ENCODE peak calls at places on chromosome 10, in four cellular contexts. X is A549, D is lower lobe of right lung, A is tibial nerve. K is an unnamed sample.

GRCh38 chr10:112202561-112203241 is 19.1 kb upstream of the GPAM start:
- DNase-seq in D (no peak), A (no peak), X (peak; percentile 10), K (no peak)

GRCh38 chr10:68212721-68213352 is 19.1 kb downstream of the ATOH7 start:
- DNase-seq in A (no peak), D (no peak), X (no peak), K (no peak)

GRCh38 chr10:99548041-99548530 is 15.3 kb downstream of the NKX2-3 start:
- DNase-seq in D (no peak), X (peak; percentile 75), A (no peak), K (no peak)

GRCh38 chr10:113384181-113384580 is 168.7 kb upstream of the HABP2 start:
- DNase-seq in A (no peak), X (no peak), D (no peak), K (no peak)

GRCh38 chr10:123241391-123242141 is 87.4 kb downstream of the BUB3 start:
- DNase-seq in D (no peak), X (no peak), A (no peak), K (no peak)

GRCh38 chr10:86899670-86900276 is 57.6 kb downstream of the MMRN2 start:
- DNase-seq in A (peak; percentile 91), X (peak; percentile 59), D (no peak), K (peak; percentile 15)

GRCh38 chr10:132336064-132336746 is 4.2 kb downstream of the LRRC27 start:
- DNase-seq in A (no peak), X (no peak), D (no peak), K (no peak)

GRCh38 chr10:126405239-126405785 is 17.0 kb upstream of the ADAM12 start:
- DNase-seq in D (no peak), A (no peak), X (no peak), K (no peak)

GRCh38 chr10:43090664-43091063 is 13.8 kb downstream of the RET start:
- DNase-seq in D (no peak), X (no peak), A (no peak), K (no peak)

GRCh38 chr10:55091691-55092328 is 290.8 kb upstream of the PCDH15 start:
- DNase-seq in X (no peak), D (no peak), A (no peak), K (no peak)

GRCh38 chr10:60130130-60130579 is 223.8 kb upstream of the CCDC6 start:
- DNase-seq in X (no peak), D (no peak), A (no peak), K (no peak)

GRCh38 chr10:114070710-114071109 is 27.0 kb downstream of the ADRB1 start:
- DNase-seq in A (no peak), D (no peak), X (no peak), K (no peak)

GRCh38 chr10:72981882-72982529 is 27.4 kb upstream of the PLA2G12B start:
- DNase-seq in A (no peak), X (no peak), D (no peak), K (no peak)

GRCh38 chr10:61903991-61904350 is 2.5 kb downstream of the ARID5B start:
- DNase-seq in D (no peak), X (no peak), A (no peak), K (no peak)

GRCh38 chr10:17214486-17214885 is 13.0 kb upstream of the TRDMT1 start:
- DNase-seq in A (no peak), D (no peak), X (no peak), K (no peak)

GRCh38 chr10:62911210-62911963 is 95.2 kb upstream of the EGR2 start:
- DNase-seq in D (no peak), X (no peak), A (no peak), K (no peak)

GRCh38 chr10:44564801-44565200 is 179.9 kb upstream of the CXCL12 start:
- DNase-seq in A (no peak), X (no peak), D (no peak), K (no peak)

GRCh38 chr10:112919721-112920120 is 30.3 kb upstream of the TCF7L2 start:
- DNase-seq in X (peak; percentile 62), D (no peak), A (no peak), K (no peak)

GRCh38 chr10:94000638-94001420 is 7.1 kb downstream of the PLCE1 start:
- DNase-seq in X (no peak), D (no peak), A (no peak), K (no peak)

GRCh38 chr10:113228570-113228969 is 278.5 kb downstream of the TCF7L2 start:
- DNase-seq in X (no peak), A (no peak), D (no peak), K (no peak)

GRCh38 chr10:25933653-25934608 is at the start of gene MYO3A:
- DNase-seq in X (no peak), A (no peak), D (no peak), K (no peak)

GRCh38 chr10:93995182-93995581 is 1.5 kb downstream of the PLCE1 start:
- DNase-seq in A (no peak), X (no peak), D (no peak), K (no peak)

GRCh38 chr10:115026041-115026779 is 67.0 kb upstream of the ATRNL1 start:
- DNase-seq in A (no peak), D (no peak), X (no peak), K (no peak)

GRCh38 chr10:35203744-35204143 is 77.1 kb downstream of the CREM start:
- DNase-seq in X (no peak), A (no peak), D (no peak), K (no peak)

GRCh38 chr10:6236349-6237188 is 33.8 kb downstream of the PFKFB3 start:
- DNase-seq in A (no peak), D (no peak), X (no peak), K (no peak)

GRCh38 chr10:114628106-114628505 is 30.0 kb downstream of the ABLIM1 start:
- DNase-seq in X (no peak), A (no peak), D (no peak), K (no peak)

GRCh38 chr10:93815304-93816091 is 57.8 kb downstream of the LGI1 start:
- DNase-seq in D (no peak), A (no peak), X (no peak), K (no peak)

GRCh38 chr10:17257466-17258321 is 29.7 kb downstream of the VIM start:
- DNase-seq in X (peak; percentile 52), D (no peak), A (peak; percentile 88), K (no peak)

GRCh38 chr10:116254422-116255152 is 18.4 kb downstream of the GFRA1 start:
- DNase-seq in A (no peak), X (no peak), D (no peak), K (no peak)

GRCh38 chr10:101906586-101907183 is 63.1 kb upstream of the KCNIP2 start:
- DNase-seq in D (no peak), X (no peak), A (no peak), K (no peak)

GRCh38 chr10:101905241-101905640 is 61.6 kb upstream of the KCNIP2 start:
- DNase-seq in X (no peak), A (no peak), D (no peak), K (no peak)

GRCh38 chr10:101903827-101904520 is 60.4 kb upstream of the KCNIP2 start:
- DNase-seq in A (no peak), X (no peak), D (no peak), K (no peak)

GRCh38 chr10:101901340-101901739 is 57.7 kb upstream of the KCNIP2 start:
- DNase-seq in D (no peak), A (no peak), X (no peak), K (no peak)

DNA sequence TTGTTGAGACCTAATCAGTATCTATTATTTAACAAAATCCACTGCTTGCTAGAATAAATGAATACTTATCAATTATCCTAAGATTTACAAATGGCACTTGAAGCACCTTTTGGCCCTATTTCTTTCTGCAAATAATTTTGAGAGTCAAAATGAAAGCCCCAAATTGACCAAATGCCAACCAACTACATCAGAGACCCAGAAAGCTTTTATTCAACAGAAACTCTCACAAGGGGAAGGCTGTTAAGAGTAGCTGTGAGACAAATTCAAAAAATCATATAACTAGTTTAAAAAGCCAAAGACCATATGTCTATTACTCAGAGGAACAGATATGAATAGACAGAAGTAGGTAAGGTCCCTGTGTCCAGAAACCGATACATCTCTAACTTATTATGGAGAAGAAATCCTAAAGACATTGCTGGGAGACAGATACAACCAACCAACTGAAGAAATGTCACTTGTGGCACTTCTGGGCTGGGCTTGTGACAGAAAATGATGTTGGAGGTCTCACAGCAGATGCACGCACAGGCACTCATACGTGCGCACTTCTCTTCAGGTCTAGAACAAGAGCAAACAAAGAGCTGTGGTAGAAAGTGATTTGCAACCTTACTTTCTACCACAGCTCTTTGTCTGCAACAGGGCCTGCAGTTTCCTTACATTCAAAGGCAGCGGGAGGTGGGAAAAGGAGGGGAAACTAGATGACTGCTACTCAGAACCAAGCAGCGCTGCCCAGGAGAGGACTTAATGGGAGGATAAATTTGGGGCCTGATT is 58.6 kb upstream of the KCNIP2 start:
- DNase-seq in A (no peak), X (no peak), D (no peak), K (no peak)
- H3K27ac ChIP-seq in A (no peak overlapping the region), X (no peak overlapping the region), D (no peak overlapping the region), K (no peak overlapping the region)

GRCh38 chr10:71684356-71685173 is 35.0 kb downstream of the C10orf105 start:
- DNase-seq in X (no peak), D (no peak), A (no peak), K (no peak)
- TF ChIP-seq CTCF in X (no peak), D (no peak), A (no peak), K (no peak)

DNA sequence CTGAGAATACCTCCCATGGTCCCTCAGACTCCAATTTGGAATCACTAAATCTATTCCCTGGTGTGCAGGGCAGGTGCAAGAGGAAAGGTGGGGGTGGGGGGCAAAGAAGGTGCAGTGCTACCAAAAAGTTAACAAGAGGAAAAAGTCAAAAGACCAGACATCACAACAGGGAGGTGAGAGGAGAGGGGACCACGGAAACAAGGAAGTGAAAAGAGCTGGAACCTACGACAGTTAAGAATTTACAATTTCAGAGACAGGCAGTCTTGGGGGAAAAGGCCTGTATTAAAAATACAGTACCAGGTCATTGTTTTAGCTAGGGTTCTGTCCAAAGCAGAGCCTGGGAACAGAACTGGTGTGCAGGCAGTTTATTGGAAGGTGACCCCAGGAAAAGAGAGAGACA is 14.6 kb downstream of the ITGB1 start:
- DNase-seq in X (no peak), A (no peak), D (no peak), K (no peak)
- H3K4me1 ChIP-seq in X (peaks cover 100% of the 10 kb centered on the region), A (no peaks in the 10 kb centered on the region), D (peaks cover 85% of the 10 kb centered on the region), K (peaks cover 48% of the 10 kb centered on the region)

DNA sequence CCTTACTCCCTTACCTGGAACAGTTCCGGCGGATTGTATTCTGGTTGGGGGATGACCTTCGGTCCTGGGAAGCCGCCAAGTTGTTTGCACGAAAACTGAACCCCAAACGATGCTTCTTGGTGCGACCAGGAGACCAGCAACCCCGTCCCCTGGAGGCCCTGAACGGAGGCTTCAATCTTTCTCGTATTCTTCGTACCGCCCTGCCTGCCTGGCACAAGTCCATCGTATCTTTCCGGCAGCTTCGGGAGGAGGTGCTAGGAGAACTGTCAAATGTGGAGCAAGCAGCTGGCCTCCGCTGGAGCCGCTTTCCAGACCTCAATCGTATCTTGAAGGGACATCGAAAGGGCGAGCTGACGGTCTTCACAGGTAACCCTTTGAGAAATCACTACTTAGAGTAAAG is 1.7 kb downstream of the TWNK start:
- DNase-seq in X (no peak), D (no peak), A (no peak), K (no peak)
- H3K27ac ChIP-seq in X (no peak overlapping the region), D (no peak overlapping the region), A (no peak overlapping the region), K (no peak overlapping the region)

GRCh38 chr10:80136134-80136571 is 3.6 kb downstream of the PLAC9 start:
- DNase-seq in A (peak; percentile 87), X (no peak), D (peak; percentile 73), K (peak; percentile 52)
- TF ChIP-seq CTCF in A (no peak), X (no peak), D (no peak), K (no peak)

GRCh38 chr10:88820990-88821389 is 18.5 kb downstream of the LIPM start:
- DNase-seq in A (no peak), X (no peak), D (no peak), K (no peak)
- H3K4me1 ChIP-seq in A (no peaks in the 10 kb centered on the region), X (peaks cover 7% of the 10 kb centered on the region), D (no peaks in the 10 kb centered on the region), K (no peaks in the 10 kb centered on the region)

GRCh38 chr10:32346134-32346550 is 816 bp downstream of the EPC1 start:
- DNase-seq in A (peak; percentile 92), D (peak; percentile 98), X (peak; percentile 93), K (peak; percentile 91)
- H3K27ac ChIP-seq in A (peak overlapping the region; percentile 99), D (peak overlapping the region; percentile 100), X (peak overlapping the region; percentile 100), K (peak overlapping the region; percentile 100)